ENCODE peak calls at places on chromosome 19, in seven cellular contexts. O is stomach, Z is aorta, N is heart left ventricle, E is suprapubic skin, B is cardiac muscle cell, W is IMR-90. K is an unnamed sample.
A peak's percentile ranks its signal among the peaks of the same experiment; 100 is the strongest.

GRCh38 chr19:35557539-35558399 is 5.7 kb downstream of the ATP4A start:
- DNase-seq in O (peak; percentile 73), Z (peak; percentile 71), N (peak; percentile 79), B (peak; percentile 63), E (no peak), W (peak; percentile 33), K (peak; percentile 81)

GRCh38 chr19:50831026-50831396 is 2.4 kb downstream of the KLK15 start:
- DNase-seq in Z (no peak), B (no peak), O (no peak), W (no peak), N (no peak), E (no peak), K (no peak)

GRCh38 chr19:10566658-10567410 is 1.0 kb upstream of the KRI1 start:
- DNase-seq in Z (peak; percentile 64), B (no peak), W (no peak), E (peak; percentile 78), O (no peak), N (no peak), K (peak; percentile 89)

GRCh38 chr19:38321646-38322323 is 2.1 kb downstream of the KCNK6 start:
- DNase-seq in Z (peak; percentile 72), B (peak; percentile 96), W (peak; percentile 27), E (no peak), N (peak; percentile 84), O (no peak), K (no peak)

GRCh38 chr19:50906217-50906616 is 5.0 kb downstream of the KLK4 start:
- DNase-seq in W (no peak), Z (no peak), N (no peak), B (peak; percentile 40), E (no peak), O (peak; percentile 51), K (no peak)

GRCh38 chr19:54035215-54036178 is 28.2 kb downstream of the VSTM1 start:
- DNase-seq in W (peak; percentile 78), E (no peak), O (no peak), B (peak; percentile 91), N (no peak), Z (no peak), K (no peak)

GRCh38 chr19:5974721-5975387 is 3.1 kb downstream of the RANBP3 start:
- DNase-seq in Z (peak; percentile 15), O (no peak), E (no peak), B (no peak), N (peak; percentile 44), W (peak; percentile 35), K (peak; percentile 57)

GRCh38 chr19:11418518-11419506 is at the start of gene RGL3:
- DNase-seq in N (peak; percentile 81), W (no peak), Z (peak; percentile 78), O (peak; percentile 77), B (no peak), E (no peak), K (peak; percentile 82)

GRCh38 chr19:40133491-40133890 is 42.7 kb upstream of the ZNF780A start:
- DNase-seq in B (no peak), E (no peak), O (no peak), W (no peak), N (no peak), Z (no peak), K (no peak)

GRCh38 chr19:12237143-12237839 is 57.4 kb downstream of the ZNF44 start:
- DNase-seq in Z (no peak), B (no peak), E (no peak), N (no peak), O (no peak), W (no peak), K (no peak)

GRCh38 chr19:17682273-17682672 is 5.9 kb downstream of the UNC13A start:
- DNase-seq in Z (no peak), B (no peak), O (no peak), E (no peak), N (no peak), W (no peak), K (no peak)
- H3K4me1 ChIP-seq in Z (no peaks in the 10 kb centered on the region), B (peaks cover 7% of the 10 kb centered on the region), O (peaks cover 20% of the 10 kb centered on the region), E (peaks cover 27% of the 10 kb centered on the region), N (no peaks in the 10 kb centered on the region), W (peaks cover 6% of the 10 kb centered on the region), K (peaks cover 23% of the 10 kb centered on the region)

GRCh38 chr19:57227461-57227860 is 3.4 kb upstream of the AURKC start:
- DNase-seq in O (no peak), W (no peak), Z (no peak), B (no peak), E (no peak), N (no peak), K (no peak)

GRCh38 chr19:57233207-57233606 is 2.4 kb downstream of the AURKC start:
- DNase-seq in E (no peak), B (no peak), Z (no peak), N (no peak), O (no peak), W (no peak), K (no peak)

GRCh38 chr19:57231686-57232085 is 863 bp downstream of the AURKC start:
- DNase-seq in E (no peak), W (no peak), Z (no peak), N (no peak), O (no peak), B (no peak), K (no peak)
- H3K4me3 ChIP-seq in E (no peak overlapping the region), W (no peak overlapping the region), Z (no peak overlapping the region), N (no peak overlapping the region), O (no peak overlapping the region), B (no peak overlapping the region), K (no peak overlapping the region)

GRCh38 chr19:46392252-46392801 is 21.0 kb downstream of the CCDC8 start:
- DNase-seq in N (peak; percentile 42), B (peak; percentile 73), Z (peak; percentile 58), W (peak; percentile 63), E (peak; percentile 59), O (no peak), K (peak; percentile 65)
- H3K4me1 ChIP-seq in N (no peaks in the 10 kb centered on the region), B (no peaks in the 10 kb centered on the region), Z (no peaks in the 10 kb centered on the region), W (peaks cover 15% of the 10 kb centered on the region), E (peaks cover 11% of the 10 kb centered on the region), O (peaks cover 7% of the 10 kb centered on the region), K (no peaks in the 10 kb centered on the region)

DNA sequence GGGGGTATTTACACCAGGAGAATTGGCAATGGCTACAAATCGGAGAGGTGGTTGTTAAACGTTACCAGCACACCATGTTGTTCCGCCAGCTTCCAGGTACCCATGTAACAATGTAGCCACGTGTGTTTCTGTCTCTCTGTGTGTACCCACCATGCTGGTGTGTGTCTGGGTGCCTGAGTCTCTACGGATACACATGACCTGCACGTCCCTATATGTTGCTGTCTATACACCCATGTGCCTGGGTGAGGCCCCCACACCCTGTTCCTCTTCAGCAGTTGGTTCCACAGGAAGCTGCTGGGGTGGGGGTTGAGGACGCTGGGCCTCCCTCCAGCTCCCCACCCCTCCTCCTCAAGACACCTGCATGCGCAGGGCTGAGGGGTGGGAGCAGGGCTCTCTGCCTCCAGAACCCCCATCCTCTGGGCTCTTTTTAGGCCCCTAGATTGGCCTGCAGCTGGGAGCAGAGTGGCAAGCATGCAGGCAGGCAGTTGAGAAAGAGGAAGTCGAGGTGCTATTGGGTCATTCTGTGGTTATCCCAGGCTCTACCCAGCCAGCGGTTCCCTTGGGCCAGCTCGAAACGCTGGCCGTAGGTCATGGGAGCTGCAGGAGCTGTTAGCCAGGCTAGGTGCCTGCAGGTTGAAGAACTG is at the start of gene ARHGEF18:
- DNase-seq in B (no peak), Z (peak; percentile 64), W (no peak), E (peak; percentile 40), O (no peak), N (peak; percentile 72), K (peak; percentile 94)
- H3K4me3 ChIP-seq in B (no peak within 1 kb of the TSS), Z (no peak within 1 kb of the TSS), W (no peak within 1 kb of the TSS), E (no peak within 1 kb of the TSS), O (peak within 1 kb of the TSS; percentile 11), N (no peak within 1 kb of the TSS), K (peak within 1 kb of the TSS; percentile 44)

GRCh38 chr19:34404109-34404909 is at the start of gene PDCD2L:
- DNase-seq in W (peak; percentile 85), B (peak; percentile 88), N (peak; percentile 96), O (peak; percentile 97), E (peak; percentile 93), Z (peak; percentile 93), K (peak; percentile 97)

GRCh38 chr19:34411216-34411615 is 7.0 kb downstream of the PDCD2L start:
- DNase-seq in E (no peak), N (no peak), O (no peak), B (no peak), W (no peak), Z (no peak), K (peak; percentile 17)

GRCh38 chr19:34409189-34410164 is 5.3 kb downstream of the PDCD2L start:
- DNase-seq in B (no peak), O (no peak), W (no peak), E (peak; percentile 50), Z (no peak), N (no peak), K (peak; percentile 46)

GRCh38 chr19:34405892-34406660 is 1.9 kb downstream of the PDCD2L start:
- DNase-seq in Z (no peak), E (no peak), B (no peak), O (no peak), N (no peak), W (no peak), K (peak; percentile 23)

DNA sequence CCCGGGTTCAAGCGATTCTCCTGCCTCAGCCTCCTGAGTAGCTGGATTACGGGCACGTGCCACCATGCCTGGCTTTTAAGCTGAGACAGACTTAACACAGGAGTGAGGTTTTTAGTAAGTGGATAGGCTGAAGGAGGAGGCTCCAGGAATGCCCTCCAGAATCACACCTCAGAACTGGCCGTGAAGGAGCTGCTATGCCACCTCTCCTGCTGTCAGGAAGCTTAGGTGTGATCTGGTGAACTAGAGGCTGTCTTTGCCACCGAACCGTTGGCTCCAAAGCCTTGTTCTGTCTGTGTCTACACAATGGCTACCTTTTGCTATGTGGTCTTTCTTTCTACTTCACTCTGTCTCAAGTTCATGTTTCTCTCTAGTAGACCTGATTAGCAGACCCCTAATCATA is 4.2 kb downstream of the PDCD2L start:
- DNase-seq in W (no peak), O (no peak), B (no peak), Z (no peak), E (peak; percentile 8), N (no peak), K (peak; percentile 24)
- H3K4me1 ChIP-seq in W (peaks cover 2% of the 10 kb centered on the region), O (peaks cover 11% of the 10 kb centered on the region), B (peaks cover 4% of the 10 kb centered on the region), Z (no peaks in the 10 kb centered on the region), E (peaks cover 6% of the 10 kb centered on the region), N (no peaks in the 10 kb centered on the region), K (peaks cover 45% of the 10 kb centered on the region)

DNA sequence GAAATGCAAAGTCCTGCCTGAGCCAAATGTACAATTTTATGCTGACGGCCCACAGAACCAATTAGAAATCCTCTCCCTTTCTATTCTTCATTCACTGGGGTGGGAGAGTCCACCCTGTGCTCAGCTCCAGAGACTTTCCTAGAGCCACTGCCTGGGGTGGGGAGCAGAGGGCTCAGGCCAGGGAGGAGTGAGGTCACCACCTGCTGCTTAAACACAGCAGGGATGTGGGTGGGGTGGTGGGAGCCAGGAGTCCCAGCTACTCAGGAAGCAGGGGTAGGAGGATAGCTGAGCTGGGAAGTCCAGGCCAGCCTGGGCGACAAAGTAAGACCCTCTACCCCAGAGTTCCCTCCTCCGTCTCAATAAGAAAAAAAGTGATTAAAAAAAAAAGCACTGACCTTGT is 26.9 kb upstream of the ZNF83 start:
- DNase-seq in O (no peak), W (no peak), B (no peak), Z (no peak), E (no peak), N (no peak), K (no peak)
- H3K4me3 ChIP-seq in O (no peak overlapping the region), W (no peak overlapping the region), B (no peak overlapping the region), Z (no peak overlapping the region), E (no peak overlapping the region), N (no peak overlapping the region), K (no peak overlapping the region)

K was measured in spleen.